ENCODE peak calls at places on chromosomes 16 and 17, in seven cellular contexts. V is breast epithelium; W is RCC 7860; F is NCI-H510A; X is NCI-H2171 treated with DMSO at 0.1 percent for 48 hours; P is HL-60; M is activated CD4-positive, alpha-beta T cell treated with anti-CD3 and anti-CD28 coated beads, Interleukin-2, amount 10 ng/mL, durations not matched to agents 7 days and 5 days. H is an unnamed sample.

GRCh38 chr17:58081641-58082340 is 1.4 kb upstream of the DYNLL2 start:
- DNase-seq in V (no peak), W (no peak), F (no peak), X (no peak), P (no peak), M (no peak), H (no peak)

GRCh38 chr16:3471518-3472176 is 23.6 kb downstream of the C16orf90 start:
- DNase-seq in V (no peak), W (no peak), F (no peak), X (peak; percentile 3), P (no peak), M (no peak), H (no peak)

GRCh38 chr16:57367111-57367752 is 5.1 kb upstream of the CX3CL1 start:
- DNase-seq in V (peak; percentile 41), W (no peak), F (no peak), X (no peak), P (no peak), M (no peak), H (no peak)

GRCh38 chr17:61574542-61575351 is 16.3 kb downstream of the NACA2 start:
- DNase-seq in V (no peak), W (no peak), F (no peak), X (peak; percentile 71), P (no peak), M (no peak), H (peak; percentile 51)

GRCh38 chr17:49635121-49635520 is 42.8 kb downstream of the SPOP start:
- DNase-seq in V (no peak), W (no peak), F (no peak), X (no peak), P (no peak), M (no peak), H (no peak)

GRCh38 chr16:68744744-68745280 is 7.7 kb downstream of the CDH1 start:
- DNase-seq in V (peak; percentile 76), W (no peak), F (peak; percentile 89), X (no peak), P (no peak), M (no peak), H (no peak)

GRCh38 chr17:11618861-11619566 is 20.7 kb downstream of the DNAH9 start:
- DNase-seq in V (peak; percentile 71), W (no peak), F (no peak), X (no peak), P (no peak), M (no peak), H (no peak)

GRCh38 chr17:55053855-55054254 is 85.3 kb downstream of the STXBP4 start:
- DNase-seq in V (no peak), W (no peak), F (no peak), X (peak; percentile 37), P (no peak), M (no peak), H (peak; percentile 27)

GRCh38 chr17:2680961-2681360 is 30.6 kb downstream of the CLUH start:
- DNase-seq in V (no peak), W (no peak), F (no peak), X (no peak), P (no peak), M (no peak), H (no peak)

GRCh38 chr17:54426287-54426886 is 474.3 kb upstream of the TOM1L1 start:
- DNase-seq in V (no peak), W (no peak), F (no peak), X (peak; percentile 4), P (no peak), M (no peak), H (peak; percentile 51)

H was measured in RKO.